ENCODE peak calls at places on chromosomes 11 and 22, in nine cellular contexts. O is AG08396; S is glutamatergic neuron; F is naive thymus-derived CD8-positive, alpha-beta T cell; I is NCI-H2171; R is NCI-H2081; A is stimulated activated CD8-positive, alpha-beta memory T cell treated with anti-CD3 and anti-CD28 coated beads, Interleukin-7, amount 100 ng/mL, for 1 hour; P is A549; C is choroid plexus epithelial cell. E is an unnamed sample.
A peak's percentile ranks its signal among the peaks of the same experiment; 100 is the strongest.

GRCh38 chr22:28801845-28802594 is 1.7 kb upstream of the XBP1 start:
- DNase-seq in O (no peak), S (no peak), F (no peak), I (no peak), R (no peak), A (no peak), P (no peak), C (no peak), E (no peak)

GRCh38 chr22:31917227-31917921 is 27.0 kb upstream of the YWHAH start:
- DNase-seq in O (no peak), S (no peak), F (no peak), I (no peak), R (no peak), A (no peak), P (no peak), C (no peak), E (no peak)

GRCh38 chr22:32754413-32755041 is 47.0 kb upstream of the TIMP3 start:
- DNase-seq in O (peak; percentile 55), S (no peak), F (no peak), I (no peak), R (no peak), A (no peak), P (peak; percentile 33), C (peak; percentile 57), E (peak; percentile 59)

GRCh38 chr22:39471421-39472141 is 14.8 kb downstream of the MGAT3 start:
- DNase-seq in O (peak; percentile 66), S (no peak), F (no peak), I (no peak), R (no peak), A (no peak), P (no peak), C (peak; percentile 88), E (no peak)

GRCh38 chr11:35272391-35272821 is 133.4 kb downstream of the CD44 start:
- DNase-seq in O (no peak), S (no peak), F (no peak), I (no peak), R (no peak), A (no peak), P (no peak), C (no peak), E (no peak)

GRCh38 chr22:21003782-21004181 is 1.9 kb upstream of the THAP7 start:
- DNase-seq in O (no peak), S (no peak), F (no peak), I (no peak), R (no peak), A (no peak), P (no peak), C (no peak), E (no peak)

GRCh38 chr11:123054301-123055065 is 7.5 kb downstream of the HSPA8 start:
- DNase-seq in O (peak; percentile 68), S (no peak), F (no peak), I (peak; percentile 46), R (peak; percentile 84), A (no peak), P (peak; percentile 70), C (peak; percentile 85), E (peak; percentile 57)

GRCh38 chr22:17541476-17541875 is 21.8 kb upstream of the SLC25A18 start:
- DNase-seq in O (no peak), S (no peak), F (no peak), I (no peak), R (no peak), A (no peak), P (no peak), C (no peak), E (no peak)

GRCh38 chr11:102989379-102990047 is 34.0 kb upstream of the MMP13 start:
- DNase-seq in O (peak; percentile 56), S (no peak), F (no peak), I (no peak), R (no peak), A (no peak), P (no peak), C (peak; percentile 34), E (peak; percentile 79)

GRCh38 chr11:122732342-122733300 is 77.1 kb downstream of the UBASH3B start:
- DNase-seq in O (no peak), S (no peak), F (no peak), I (no peak), R (no peak), A (no peak), P (no peak), C (no peak), E (no peak)

GRCh38 chr22:39567135-39567946 is 3.2 kb upstream of the CACNA1I start:
- DNase-seq in O (no peak), S (no peak), F (peak; percentile 21), I (no peak), R (no peak), A (no peak), P (no peak), C (no peak), E (no peak)

GRCh38 chr11:132278801-132279574 is 908.6 kb downstream of the NTM start:
- DNase-seq in O (peak; percentile 29), S (no peak), F (no peak), I (no peak), R (peak; percentile 45), A (no peak), P (peak; percentile 0), C (peak; percentile 69), E (peak; percentile 10)

GRCh38 chr11:46272816-46273427 is 4.5 kb upstream of the CREB3L1 start:
- DNase-seq in O (peak; percentile 76), S (no peak), F (no peak), I (peak; percentile 2), R (no peak), A (no peak), P (no peak), C (peak; percentile 73), E (peak; percentile 77)

GRCh38 chr22:29944339-29944738 is 61.4 kb downstream of the MTMR3 start:
- DNase-seq in O (no peak), S (no peak), F (no peak), I (no peak), R (no peak), A (no peak), P (no peak), C (peak; percentile 8), E (no peak)

GRCh38 chr22:44051961-44052360 is 27.9 kb downstream of the PARVB start:
- DNase-seq in O (no peak), S (no peak), F (no peak), I (no peak), R (no peak), A (no peak), P (no peak), C (no peak), E (no peak)

GRCh38 chr11:65454311-65454695 is 31.7 kb downstream of the NEAT1 start:
- DNase-seq in O (peak; percentile 65), S (no peak), F (no peak), I (no peak), R (no peak), A (no peak), P (no peak), C (no peak), E (no peak)

GRCh38 chr11:111720801-111721494 is 45.2 kb downstream of the PPP2R1B start:
- DNase-seq in O (no peak), S (no peak), F (no peak), I (no peak), R (no peak), A (no peak), P (no peak), C (no peak), E (peak; percentile 48)

GRCh38 chr11:93291146-93291545 is 39.4 kb upstream of the DEUP1 start:
- DNase-seq in O (no peak), S (no peak), F (no peak), I (no peak), R (no peak), A (no peak), P (no peak), C (no peak), E (no peak)

GRCh38 chr22:50733521-50734342 is 4.3 kb upstream of the ACR start:
- DNase-seq in O (peak; percentile 80), S (peak; percentile 9), F (no peak), I (no peak), R (no peak), A (no peak), P (no peak), C (peak; percentile 33), E (peak; percentile 60)

GRCh38 chr22:46087816-46088277 is 62.5 kb upstream of the PPARA start:
- DNase-seq in O (peak; percentile 91), S (peak; percentile 58), F (no peak), I (peak; percentile 33), R (peak; percentile 82), A (no peak), P (peak; percentile 67), C (peak; percentile 94), E (peak; percentile 98)

GRCh38 chr11:255176-255575 is 18.4 kb downstream of the PSMD13 start:
- DNase-seq in O (no peak), S (no peak), F (no peak), I (no peak), R (no peak), A (no peak), P (no peak), C (peak; percentile 50), E (peak; percentile 31)

E was measured in foreskin fibroblast.